ENCODE peak calls at places on chromosomes 2 and 18, in eight cellular contexts. One of them, this sample, is unnamed. For H3K4me1, the result is how much of the 10 kb centered on the place peaks cover.

GRCh38 chr2:241859436-241860183 is 916 bp upstream of the PDCD1 start:
- DNase-seq in H1: no peak
- DNase-seq in A549: no peak
- DNase-seq in K562: peak
- DNase-seq in transverse colon: peak
- DNase-seq in GM12878: no peak
- DNase-seq in SK-N-SH: peak
- DNase-seq in ovary: peak
- DNase-seq in this sample: peak

GRCh38 chr2:183291436-183291835 is 167.2 kb downstream of the NUP35 start:
- DNase-seq in H1: no peak
- DNase-seq in A549: no peak
- DNase-seq in K562: no peak
- DNase-seq in transverse colon: no peak
- DNase-seq in GM12878: no peak
- DNase-seq in SK-N-SH: no peak
- DNase-seq in ovary: no peak
- DNase-seq in this sample: no peak

GRCh38 chr2:72236445-72237067 is 88.9 kb upstream of the CYP26B1 start:
- DNase-seq in H1: no peak
- DNase-seq in A549: no peak
- DNase-seq in K562: no peak
- DNase-seq in transverse colon: no peak
- DNase-seq in GM12878: no peak
- DNase-seq in SK-N-SH: no peak
- DNase-seq in ovary: no peak
- DNase-seq in this sample: no peak

GRCh38 chr2:224405841-224406370 is 4.0 kb upstream of the FAM124B start:
- DNase-seq in H1: no peak
- DNase-seq in A549: no peak
- DNase-seq in K562: no peak
- DNase-seq in transverse colon: no peak
- DNase-seq in GM12878: no peak
- DNase-seq in SK-N-SH: no peak
- DNase-seq in ovary: no peak
- DNase-seq in this sample: no peak

GRCh38 chr18:59035591-59035990 is 104.1 kb upstream of the SEC11C start:
- DNase-seq in H1: no peak
- DNase-seq in A549: no peak
- DNase-seq in K562: no peak
- DNase-seq in transverse colon: no peak
- DNase-seq in GM12878: no peak
- DNase-seq in SK-N-SH: no peak
- DNase-seq in ovary: no peak
- DNase-seq in this sample: no peak

GRCh38 chr2:144596074-144596871 is 76.4 kb upstream of the ZEB2 start:
- DNase-seq in H1: no peak
- DNase-seq in A549: peak
- DNase-seq in K562: no peak
- DNase-seq in transverse colon: no peak
- DNase-seq in GM12878: no peak
- DNase-seq in SK-N-SH: peak
- DNase-seq in ovary: no peak
- DNase-seq in this sample: no peak

GRCh38 chr2:232255033-232255432 is 123.5 kb upstream of the ALPP start:
- DNase-seq in H1: no peak
- DNase-seq in A549: no peak
- DNase-seq in K562: no peak
- DNase-seq in transverse colon: no peak
- DNase-seq in GM12878: no peak
- DNase-seq in SK-N-SH: no peak
- DNase-seq in ovary: no peak
- DNase-seq in this sample: no peak

GRCh38 chr2:220034356-220035121 is 407.1 kb downstream of the SLC4A3 start:
- DNase-seq in H1: no peak
- DNase-seq in A549: no peak
- DNase-seq in K562: no peak
- DNase-seq in transverse colon: no peak
- DNase-seq in GM12878: no peak
- DNase-seq in SK-N-SH: no peak
- DNase-seq in ovary: no peak
- DNase-seq in this sample: no peak

GRCh38 chr18:48905541-48905940 is 45.2 kb downstream of the SMAD7 start:
- DNase-seq in H1: no peak
- DNase-seq in A549: no peak
- DNase-seq in K562: no peak
- DNase-seq in transverse colon: no peak
- DNase-seq in GM12878: no peak
- DNase-seq in SK-N-SH: no peak
- DNase-seq in ovary: no peak
- DNase-seq in this sample: no peak

GRCh38 chr2:182818541-182819308 is 47.7 kb downstream of the FRZB start:
- DNase-seq in H1: peak
- DNase-seq in A549: no peak
- DNase-seq in K562: no peak
- DNase-seq in transverse colon: no peak
- DNase-seq in GM12878: no peak
- DNase-seq in SK-N-SH: peak
- DNase-seq in ovary: no peak
- DNase-seq in this sample: no peak

GRCh38 chr2:236748801-236749200 is 179.2 kb downstream of the ACKR3 start:
- DNase-seq in H1: no peak
- DNase-seq in A549: no peak
- DNase-seq in K562: no peak
- DNase-seq in transverse colon: no peak
- DNase-seq in GM12878: no peak
- DNase-seq in SK-N-SH: no peak
- DNase-seq in ovary: no peak
- DNase-seq in this sample: no peak

GRCh38 chr2:72934683-72935610 is 17.6 kb downstream of the EMX1 start:
- DNase-seq in H1: no peak
- DNase-seq in A549: peak
- DNase-seq in K562: peak
- DNase-seq in transverse colon: peak
- DNase-seq in GM12878: no peak
- DNase-seq in SK-N-SH: no peak
- DNase-seq in ovary: no peak
- DNase-seq in this sample: no peak

GRCh38 chr2:3282056-3282998 is 95.3 kb downstream of the EIPR1 start:
- DNase-seq in H1: no peak
- DNase-seq in A549: no peak
- DNase-seq in K562: no peak
- DNase-seq in transverse colon: no peak
- DNase-seq in GM12878: no peak
- DNase-seq in SK-N-SH: peak
- DNase-seq in ovary: no peak
- DNase-seq in this sample: peak

GRCh38 chr2:173405171-173405750 is 50.6 kb downstream of the CDCA7 start:
- DNase-seq in H1: no peak
- DNase-seq in A549: no peak
- DNase-seq in K562: no peak
- DNase-seq in transverse colon: no peak
- DNase-seq in GM12878: no peak
- DNase-seq in SK-N-SH: no peak
- DNase-seq in ovary: no peak
- DNase-seq in this sample: no peak

GRCh38 chr2:237345891-237346640 is 67.9 kb downstream of the COL6A3 start:
- DNase-seq in H1: no peak
- DNase-seq in A549: no peak
- DNase-seq in K562: no peak
- DNase-seq in transverse colon: no peak
- DNase-seq in GM12878: no peak
- DNase-seq in SK-N-SH: no peak
- DNase-seq in ovary: no peak
- DNase-seq in this sample: no peak

GRCh38 chr18:68779169-68779568 is 18.7 kb upstream of the CCDC102B start:
- DNase-seq in H1: no peak
- DNase-seq in A549: no peak
- DNase-seq in K562: no peak
- DNase-seq in transverse colon: no peak
- DNase-seq in GM12878: no peak
- DNase-seq in SK-N-SH: no peak
- DNase-seq in ovary: no peak
- DNase-seq in this sample: no peak

GRCh38 chr2:238123991-238124470 is 14.4 kb upstream of the KLHL30 start:
- DNase-seq in H1: no peak
- DNase-seq in A549: no peak
- DNase-seq in K562: no peak
- DNase-seq in transverse colon: no peak
- DNase-seq in GM12878: no peak
- DNase-seq in SK-N-SH: no peak
- DNase-seq in ovary: no peak
- DNase-seq in this sample: no peak

GRCh38 chr2:120283649-120284048 is 31.0 kb downstream of the RALB start:
- DNase-seq in H1: no peak
- DNase-seq in A549: no peak
- DNase-seq in K562: no peak
- DNase-seq in transverse colon: no peak
- DNase-seq in GM12878: no peak
- DNase-seq in SK-N-SH: no peak
- DNase-seq in ovary: no peak
- DNase-seq in this sample: no peak

GRCh38 chr2:219684721-219685689 is 57.6 kb downstream of the SLC4A3 start:
- DNase-seq in H1: no peak
- DNase-seq in A549: no peak
- DNase-seq in K562: peak
- DNase-seq in transverse colon: peak
- DNase-seq in GM12878: peak
- DNase-seq in SK-N-SH: no peak
- DNase-seq in ovary: peak
- DNase-seq in this sample: peak

GRCh38 chr2:156947261-156947660 is 310.2 kb upstream of the GALNT5 start:
- DNase-seq in H1: no peak
- DNase-seq in A549: no peak
- DNase-seq in K562: no peak
- DNase-seq in transverse colon: no peak
- DNase-seq in GM12878: no peak
- DNase-seq in SK-N-SH: no peak
- DNase-seq in ovary: no peak
- DNase-seq in this sample: no peak

GRCh38 chr2:235576337-235576910 is 82.6 kb downstream of the AGAP1 start:
- DNase-seq in H1: no peak
- DNase-seq in A549: no peak
- DNase-seq in K562: no peak
- DNase-seq in transverse colon: no peak
- DNase-seq in GM12878: no peak
- DNase-seq in SK-N-SH: no peak
- DNase-seq in ovary: no peak
- DNase-seq in this sample: no peak

GRCh38 chr2:36433311-36434217 is 78.0 kb downstream of the CRIM1 start:
- DNase-seq in H1: no peak
- DNase-seq in A549: no peak
- DNase-seq in K562: no peak
- DNase-seq in transverse colon: peak
- DNase-seq in GM12878: no peak
- DNase-seq in SK-N-SH: no peak
- DNase-seq in ovary: no peak
- DNase-seq in this sample: no peak

GRCh38 chr18:80175451-80176235 is 66.6 kb downstream of the ADNP2 start:
- DNase-seq in H1: no peak
- DNase-seq in A549: no peak
- DNase-seq in K562: no peak
- DNase-seq in transverse colon: peak
- DNase-seq in GM12878: no peak
- DNase-seq in SK-N-SH: no peak
- DNase-seq in ovary: no peak
- DNase-seq in this sample: no peak

GRCh38 chr2:134124047-134124753 is 129.7 kb upstream of the MGAT5 start:
- DNase-seq in H1: no peak
- DNase-seq in A549: no peak
- DNase-seq in K562: no peak
- DNase-seq in transverse colon: peak
- DNase-seq in GM12878: no peak
- DNase-seq in SK-N-SH: peak
- DNase-seq in ovary: no peak
- DNase-seq in this sample: no peak

GRCh38 chr18:79519751-79520472 is 124.2 kb downstream of the NFATC1 start:
- DNase-seq in H1: no peak
- DNase-seq in A549: no peak
- DNase-seq in K562: peak
- DNase-seq in transverse colon: no peak
- DNase-seq in GM12878: no peak
- DNase-seq in SK-N-SH: no peak
- DNase-seq in ovary: peak
- DNase-seq in this sample: peak

GRCh38 chr2:111701798-111702118 is 182.2 kb downstream of the ANAPC1 start:
- DNase-seq in H1: no peak
- DNase-seq in A549: no peak
- DNase-seq in K562: no peak
- DNase-seq in transverse colon: no peak
- DNase-seq in GM12878: no peak
- DNase-seq in SK-N-SH: no peak
- DNase-seq in ovary: no peak
- DNase-seq in this sample: peak
- H3K4me1 ChIP-seq in H1: under half
- H3K4me1 ChIP-seq in A549: half or more
- H3K4me1 ChIP-seq in K562: under half
- H3K4me1 ChIP-seq in transverse colon: under half
- H3K4me1 ChIP-seq in GM12878: under half
- H3K4me1 ChIP-seq in SK-N-SH: under half
- H3K4me1 ChIP-seq in ovary: under half
- H3K4me1 ChIP-seq in this sample: under half

GRCh38 chr18:9380101-9380500 is 45.5 kb downstream of the TWSG1 start:
- DNase-seq in H1: no peak
- DNase-seq in A549: no peak
- DNase-seq in K562: no peak
- DNase-seq in transverse colon: no peak
- DNase-seq in GM12878: no peak
- DNase-seq in SK-N-SH: no peak
- DNase-seq in ovary: no peak
- DNase-seq in this sample: no peak
- H3K27ac ChIP-seq in H1: no peak
- H3K27ac ChIP-seq in A549: no peak
- H3K27ac ChIP-seq in K562: no peak
- H3K27ac ChIP-seq in transverse colon: peak
- H3K27ac ChIP-seq in GM12878: no peak
- H3K27ac ChIP-seq in SK-N-SH: no peak
- H3K27ac ChIP-seq in ovary: no peak
- H3K27ac ChIP-seq in this sample: peak

DNA sequence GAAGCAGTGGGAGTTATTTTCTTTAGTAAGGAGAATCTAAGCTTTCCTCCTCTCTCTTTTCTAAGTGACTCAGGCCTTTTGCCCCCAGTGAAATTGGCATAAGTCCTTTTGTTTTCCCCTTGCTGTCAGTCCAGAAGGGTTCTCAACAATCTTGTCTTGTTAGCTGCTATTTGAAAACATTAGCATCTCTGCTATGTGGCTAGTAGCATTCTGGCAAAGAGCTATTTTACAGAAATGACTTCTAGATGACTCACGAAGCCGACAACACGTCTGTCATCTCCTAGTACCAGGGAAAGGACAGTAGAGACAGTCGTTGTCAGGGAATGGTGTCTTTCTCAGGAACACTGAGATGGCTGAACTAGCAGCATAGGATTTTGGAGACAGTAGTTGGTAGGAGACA is 14.7 kb downstream of the SMARCAL1 start:
- DNase-seq in H1: no peak
- DNase-seq in A549: no peak
- DNase-seq in K562: no peak
- DNase-seq in transverse colon: no peak
- DNase-seq in GM12878: no peak
- DNase-seq in SK-N-SH: no peak
- DNase-seq in ovary: no peak
- DNase-seq in this sample: no peak
- TF ChIP-seq EP300 in H1: no peak
- TF ChIP-seq EP300 in A549: no peak
- TF ChIP-seq EP300 in K562: no peak
- TF ChIP-seq EP300 in transverse colon: no peak
- TF ChIP-seq EP300 in GM12878: no peak
- TF ChIP-seq EP300 in SK-N-SH: no peak
- TF ChIP-seq EP300 in ovary: no peak
- TF ChIP-seq EP300 in this sample: no peak

GRCh38 chr18:808502-808901 is 3.5 kb downstream of the YES1 start:
- DNase-seq in H1: no peak
- DNase-seq in A549: no peak
- DNase-seq in K562: no peak
- DNase-seq in transverse colon: no peak
- DNase-seq in GM12878: no peak
- DNase-seq in SK-N-SH: no peak
- DNase-seq in ovary: no peak
- DNase-seq in this sample: no peak
- H3K4me1 ChIP-seq in H1: under half
- H3K4me1 ChIP-seq in A549: under half
- H3K4me1 ChIP-seq in K562: under half
- H3K4me1 ChIP-seq in transverse colon: under half
- H3K4me1 ChIP-seq in GM12878: under half
- H3K4me1 ChIP-seq in SK-N-SH: under half
- H3K4me1 ChIP-seq in ovary: under half
- H3K4me1 ChIP-seq in this sample: under half